ENCODE peak calls at places on chromosome 18, in seven cellular contexts. W is GM12878, B is HepG2, M is K562, L is HCT116, V is H1, F is SK-N-SH. K is an unnamed sample.

GRCh38 chr18:29556070-29556469 is 1379.1 kb upstream of the CDH2 start:
- DNase-seq in W (no peak), B (no peak), M (no peak), L (no peak), V (no peak), F (no peak), K (no peak)

GRCh38 chr18:77062518-77063003 is 70.0 kb downstream of the MBP start:
- DNase-seq in W (peak; percentile 82), B (no peak), M (no peak), L (no peak), V (no peak), F (no peak), K (no peak)

GRCh38 chr18:45119888-45120287 is 439.2 kb downstream of the SETBP1 start:
- DNase-seq in W (no peak), B (no peak), M (no peak), L (no peak), V (no peak), F (peak; percentile 19), K (no peak)

GRCh38 chr18:75290737-75291358 is 80.3 kb downstream of the TSHZ1 start:
- DNase-seq in W (no peak), B (peak; percentile 78), M (no peak), L (no peak), V (no peak), F (no peak), K (no peak)

GRCh38 chr18:48949606-48950535 is 894 bp downstream of the SMAD7 start:
- DNase-seq in W (no peak), B (no peak), M (peak; percentile 33), L (no peak), V (peak; percentile 79), F (peak; percentile 71), K (no peak)

GRCh38 chr18:56836173-56836572 is 185.0 kb downstream of the WDR7 start:
- DNase-seq in W (no peak), B (no peak), M (no peak), L (no peak), V (no peak), F (no peak), K (no peak)

GRCh38 chr18:77162580-77162979 is 30.0 kb upstream of the MBP start:
- DNase-seq in W (no peak), B (no peak), M (no peak), L (no peak), V (no peak), F (no peak), K (no peak)

GRCh38 chr18:62524443-62525200 is 1.8 kb downstream of the ZCCHC2 start:
- DNase-seq in W (no peak), B (no peak), M (peak; percentile 22), L (no peak), V (peak; percentile 80), F (peak; percentile 74), K (no peak)

GRCh38 chr18:75157359-75157758 is 51.6 kb downstream of the PTGR3 start:
- DNase-seq in W (no peak), B (no peak), M (no peak), L (no peak), V (no peak), F (no peak), K (no peak)

GRCh38 chr18:28036481-28036880 is 140.4 kb downstream of the CDH2 start:
- DNase-seq in W (no peak), B (no peak), M (no peak), L (no peak), V (no peak), F (no peak), K (no peak)

GRCh38 chr18:21069468-21069867 is 42.1 kb downstream of the ROCK1 start:
- DNase-seq in W (no peak), B (no peak), M (no peak), L (no peak), V (no peak), F (no peak), K (no peak)

GRCh38 chr18:49728542-49728941 is 84.8 kb downstream of the ACAA2 start:
- DNase-seq in W (no peak), B (peak; percentile 35), M (peak; percentile 42), L (peak; percentile 47), V (peak; percentile 90), F (peak; percentile 48), K (no peak)

GRCh38 chr18:44943201-44943881 is 262.7 kb downstream of the SETBP1 start:
- DNase-seq in W (no peak), B (no peak), M (no peak), L (no peak), V (peak; percentile 53), F (no peak), K (no peak)

GRCh38 chr18:75915941-75916640 is 488.6 kb upstream of the SMIM21 start:
- DNase-seq in W (no peak), B (no peak), M (peak; percentile 11), L (no peak), V (peak; percentile 94), F (peak; percentile 94), K (no peak)

GRCh38 chr18:67023059-67023458 is 419.2 kb upstream of the CDH19 start:
- DNase-seq in W (no peak), B (no peak), M (no peak), L (no peak), V (no peak), F (no peak), K (no peak)

GRCh38 chr18:47745227-47745626 is 185.2 kb downstream of the SMAD2 start:
- DNase-seq in W (no peak), B (no peak), M (no peak), L (no peak), V (no peak), F (no peak), K (no peak)

GRCh38 chr18:58054041-58054733 is 10.2 kb downstream of the NEDD4L start:
- DNase-seq in W (no peak), B (peak; percentile 76), M (no peak), L (no peak), V (no peak), F (no peak), K (no peak)

GRCh38 chr18:59357928-59358327 is 1.1 kb downstream of the LMAN1 start:
- DNase-seq in W (no peak), B (peak; percentile 47), M (no peak), L (peak; percentile 4), V (no peak), F (peak; percentile 8), K (no peak)
- H3K9ac ChIP-seq in W (peak overlapping the region; percentile 91), B (peak overlapping the region; percentile 100), M (peak overlapping the region; percentile 98), L (peak overlapping the region; percentile 95), V (no peak overlapping the region), F (peak overlapping the region; percentile 96), K (peak overlapping the region; percentile 88)

GRCh38 chr18:68288408-68288807 is 426.5 kb downstream of the TMX3 start:
- DNase-seq in W (no peak), B (no peak), M (no peak), L (no peak), V (no peak), F (no peak), K (no peak)
- H3K27ac ChIP-seq in W (no peak overlapping the region), B (no peak overlapping the region), M (no peak overlapping the region), L (no peak overlapping the region), V (no peak overlapping the region), F (no peak overlapping the region), K (no peak overlapping the region)

GRCh38 chr18:8959551-8960135 is 142.9 kb upstream of the NDUFV2 start:
- DNase-seq in W (no peak), B (peak; percentile 79), M (no peak), L (no peak), V (no peak), F (no peak), K (no peak)
- TF ChIP-seq POLR2AphosphoS5 in W (no peak), B (no peak), M (no peak), L (no peak), V (no peak), F (no peak), K (no peak)

DNA sequence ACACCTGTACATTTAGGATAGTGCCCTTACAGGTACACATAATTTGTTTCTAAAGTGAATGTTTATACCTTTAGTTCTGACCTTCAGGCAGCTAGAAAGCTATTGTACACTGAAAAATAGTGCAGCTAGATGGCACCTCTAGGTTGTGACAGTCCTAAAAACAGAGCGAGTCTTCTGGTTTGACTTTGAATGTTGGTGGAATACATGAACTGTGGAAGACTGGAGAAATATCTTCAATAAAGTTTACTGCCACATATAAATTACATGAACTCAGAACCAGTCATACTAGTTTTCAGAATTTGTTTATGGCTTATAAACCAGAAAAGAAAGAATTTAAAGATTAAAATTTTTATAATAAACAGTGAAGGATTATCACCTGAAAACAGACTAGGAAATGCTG is 58.7 kb upstream of the TWSG1 start:
- DNase-seq in W (no peak), B (no peak), M (no peak), L (no peak), V (no peak), F (no peak), K (no peak)
- H3K9ac ChIP-seq in W (no peak overlapping the region), B (no peak overlapping the region), M (no peak overlapping the region), L (no peak overlapping the region), V (no peak overlapping the region), F (no peak overlapping the region), K (no peak overlapping the region)

GRCh38 chr18:2958819-2959298 is 54.1 kb downstream of the LPIN2 start:
- DNase-seq in W (no peak), B (no peak), M (no peak), L (no peak), V (no peak), F (peak; percentile 11), K (no peak)
- H3K27ac ChIP-seq in W (peak overlapping the region; percentile 93), B (peak overlapping the region; percentile 2), M (no peak overlapping the region), L (no peak overlapping the region), V (no peak overlapping the region), F (no peak overlapping the region), K (peak overlapping the region; percentile 20)

DNA sequence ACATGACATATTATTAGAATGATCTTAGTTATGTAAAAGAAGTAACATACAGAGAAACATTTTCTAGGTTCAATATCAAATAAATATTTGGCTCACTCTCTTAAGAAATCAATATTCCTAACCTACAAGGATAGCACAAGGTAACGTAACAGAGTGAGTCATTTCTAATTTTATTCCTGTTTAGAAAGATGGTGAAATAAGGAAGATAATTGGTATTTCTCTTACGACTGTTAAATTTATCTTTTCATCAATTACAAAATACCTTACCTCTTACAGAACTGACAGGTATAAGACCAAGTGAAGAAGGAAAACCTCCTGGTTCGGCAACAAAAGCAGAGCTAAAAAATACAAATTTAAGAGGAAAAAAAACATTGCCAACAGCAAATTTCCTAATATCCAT is 45.1 kb downstream of the PRELID3A start:
- DNase-seq in W (no peak), B (no peak), M (no peak), L (no peak), V (no peak), F (no peak), K (no peak)
- TF ChIP-seq POLR2AphosphoS5 in W (no peak), B (no peak), M (no peak), L (no peak), V (no peak), F (no peak), K (no peak)